ENCODE peak calls at places on chromosome 4, in five cellular contexts. One of them, this sample, is unnamed.

GRCh38 chr4:142396279-142396678 is 449.8 kb downstream of the INPP4B start:
- DNase-seq in H1: no peak
- DNase-seq in HepG2: no peak
- DNase-seq in WTC11: no peak
- DNase-seq in GM12878: no peak
- DNase-seq in this sample: no peak

GRCh38 chr4:183081116-183081469 is 18.0 kb upstream of the WWC2 start:
- DNase-seq in H1: no peak
- DNase-seq in HepG2: peak; percentile 66
- DNase-seq in WTC11: no peak
- DNase-seq in GM12878: no peak
- DNase-seq in this sample: no peak

GRCh38 chr4:132227349-132228165 is 921.5 kb upstream of the PCDH10 start:
- DNase-seq in H1: peak; percentile 69
- DNase-seq in HepG2: peak; percentile 60
- DNase-seq in WTC11: peak; percentile 84
- DNase-seq in GM12878: no peak
- DNase-seq in this sample: peak; percentile 10

GRCh38 chr4:185390941-185391340 is 4.8 kb downstream of the LRP2BP start:
- DNase-seq in H1: no peak
- DNase-seq in HepG2: no peak
- DNase-seq in WTC11: no peak
- DNase-seq in GM12878: no peak
- DNase-seq in this sample: no peak

GRCh38 chr4:125758438-125758837 is 443.7 kb downstream of the FAT4 start:
- DNase-seq in H1: no peak
- DNase-seq in HepG2: no peak
- DNase-seq in WTC11: no peak
- DNase-seq in GM12878: no peak
- DNase-seq in this sample: no peak

GRCh38 chr4:121140712-121141111 is 23.4 kb downstream of the TNIP3 start:
- DNase-seq in H1: no peak
- DNase-seq in HepG2: no peak
- DNase-seq in WTC11: no peak
- DNase-seq in GM12878: no peak
- DNase-seq in this sample: no peak

GRCh38 chr4:72446353-72447055 is 122.5 kb downstream of the ADAMTS3 start:
- DNase-seq in H1: no peak
- DNase-seq in HepG2: no peak
- DNase-seq in WTC11: no peak
- DNase-seq in GM12878: no peak
- DNase-seq in this sample: no peak

GRCh38 chr4:10893417-10893816 is 208.8 kb upstream of the CLNK start:
- DNase-seq in H1: peak; percentile 3
- DNase-seq in HepG2: no peak
- DNase-seq in WTC11: no peak
- DNase-seq in GM12878: peak; percentile 7
- DNase-seq in this sample: no peak

GRCh38 chr4:141019772-141020171 is 113.5 kb downstream of the RNF150 start:
- DNase-seq in H1: no peak
- DNase-seq in HepG2: no peak
- DNase-seq in WTC11: no peak
- DNase-seq in GM12878: no peak
- DNase-seq in this sample: no peak

GRCh38 chr4:54678826-54679225 is 21.1 kb downstream of the KIT start:
- DNase-seq in H1: no peak
- DNase-seq in HepG2: no peak
- DNase-seq in WTC11: no peak
- DNase-seq in GM12878: no peak
- DNase-seq in this sample: no peak

GRCh38 chr4:84995386-84995785 is 28.9 kb upstream of the WDFY3 start:
- DNase-seq in H1: no peak
- DNase-seq in HepG2: no peak
- DNase-seq in WTC11: no peak
- DNase-seq in GM12878: no peak
- DNase-seq in this sample: no peak

GRCh38 chr4:169270156-169270809 is 473 bp downstream of the SH3RF1 start:
- DNase-seq in H1: no peak
- DNase-seq in HepG2: no peak
- DNase-seq in WTC11: peak; percentile 59
- DNase-seq in GM12878: no peak
- DNase-seq in this sample: peak; percentile 31

GRCh38 chr4:129326810-129327209 is 230.9 kb downstream of the C4orf33 start:
- DNase-seq in H1: no peak
- DNase-seq in HepG2: no peak
- DNase-seq in WTC11: no peak
- DNase-seq in GM12878: no peak
- DNase-seq in this sample: no peak

GRCh38 chr4:70994069-70994366 is 569 bp downstream of the DCK start:
- DNase-seq in H1: no peak
- DNase-seq in HepG2: peak; percentile 15
- DNase-seq in WTC11: no peak
- DNase-seq in GM12878: no peak
- DNase-seq in this sample: peak; percentile 46

GRCh38 chr4:55503164-55503563 is 43.5 kb downstream of the CLOCK start:
- DNase-seq in H1: no peak
- DNase-seq in HepG2: no peak
- DNase-seq in WTC11: no peak
- DNase-seq in GM12878: no peak
- DNase-seq in this sample: peak; percentile 13

GRCh38 chr4:87975466-87975865 is at the start of gene SPP1:
- DNase-seq in H1: peak; percentile 50
- DNase-seq in HepG2: peak; percentile 66
- DNase-seq in WTC11: peak; percentile 63
- DNase-seq in GM12878: no peak
- DNase-seq in this sample: no peak

GRCh38 chr4:8308856-8309771 is 39.6 kb downstream of the HTRA3 start:
- DNase-seq in H1: no peak
- DNase-seq in HepG2: no peak
- DNase-seq in WTC11: peak; percentile 10
- DNase-seq in GM12878: no peak
- DNase-seq in this sample: no peak

GRCh38 chr4:7073526-7074390 is 5.9 kb upstream of the GRPEL1 start:
- DNase-seq in H1: peak; percentile 15
- DNase-seq in HepG2: peak; percentile 77
- DNase-seq in WTC11: peak; percentile 52
- DNase-seq in GM12878: no peak
- DNase-seq in this sample: peak; percentile 84

GRCh38 chr4:23034726-23035125 is 342.0 kb downstream of the GBA3 start:
- DNase-seq in H1: no peak
- DNase-seq in HepG2: no peak
- DNase-seq in WTC11: no peak
- DNase-seq in GM12878: no peak
- DNase-seq in this sample: no peak

GRCh38 chr4:106766519-106766918 is 269.6 kb downstream of the DKK2 start:
- DNase-seq in H1: no peak
- DNase-seq in HepG2: no peak
- DNase-seq in WTC11: no peak
- DNase-seq in GM12878: no peak
- DNase-seq in this sample: no peak

GRCh38 chr4:1080961-1081688 is 32.2 kb downstream of the RNF212 start:
- DNase-seq in H1: no peak
- DNase-seq in HepG2: no peak
- DNase-seq in WTC11: no peak
- DNase-seq in GM12878: no peak
- DNase-seq in this sample: no peak
- TF ChIP-seq ATF2 in H1: no peak
- TF ChIP-seq ATF2 in HepG2: no peak
- TF ChIP-seq ATF2 in WTC11: no peak
- TF ChIP-seq ATF2 in GM12878: no peak
- TF ChIP-seq ATF2 in this sample: no peak

GRCh38 chr4:158630893-158631292 is 40.8 kb downstream of the C4orf46 start:
- DNase-seq in H1: no peak
- DNase-seq in HepG2: no peak
- DNase-seq in WTC11: no peak
- DNase-seq in GM12878: no peak
- DNase-seq in this sample: no peak
- TF ChIP-seq ATF2 in H1: no peak
- TF ChIP-seq ATF2 in HepG2: no peak
- TF ChIP-seq ATF2 in WTC11: no peak
- TF ChIP-seq ATF2 in GM12878: no peak
- TF ChIP-seq ATF2 in this sample: no peak

GRCh38 chr4:39873823-39874222 is 103.9 kb downstream of the PDS5A start:
- DNase-seq in H1: no peak
- DNase-seq in HepG2: no peak
- DNase-seq in WTC11: no peak
- DNase-seq in GM12878: no peak
- DNase-seq in this sample: no peak
- TF ChIP-seq ATF2 in H1: no peak
- TF ChIP-seq ATF2 in HepG2: no peak
- TF ChIP-seq ATF2 in WTC11: no peak
- TF ChIP-seq ATF2 in GM12878: no peak
- TF ChIP-seq ATF2 in this sample: no peak

GRCh38 chr4:100287569-100287968 is 97.3 kb upstream of the DDIT4L start:
- DNase-seq in H1: no peak
- DNase-seq in HepG2: no peak
- DNase-seq in WTC11: no peak
- DNase-seq in GM12878: no peak
- DNase-seq in this sample: no peak

GRCh38 chr4:100286601-100287000 is 96.3 kb upstream of the DDIT4L start:
- DNase-seq in H1: no peak
- DNase-seq in HepG2: no peak
- DNase-seq in WTC11: peak; percentile 31
- DNase-seq in GM12878: no peak
- DNase-seq in this sample: no peak

GRCh38 chr4:100289530-100289888 is 99.2 kb upstream of the DDIT4L start:
- DNase-seq in H1: no peak
- DNase-seq in HepG2: no peak
- DNase-seq in WTC11: no peak
- DNase-seq in GM12878: no peak
- DNase-seq in this sample: no peak

GRCh38 chr4:100288811-100289529 is 98.7 kb upstream of the DDIT4L start:
- DNase-seq in H1: no peak
- DNase-seq in HepG2: no peak
- DNase-seq in WTC11: no peak
- DNase-seq in GM12878: no peak
- DNase-seq in this sample: no peak

GRCh38 chr4:100288167-100288566 is 97.9 kb upstream of the DDIT4L start:
- DNase-seq in H1: no peak
- DNase-seq in HepG2: no peak
- DNase-seq in WTC11: no peak
- DNase-seq in GM12878: no peak
- DNase-seq in this sample: no peak
- TF ChIP-seq ATF2 in H1: no peak
- TF ChIP-seq ATF2 in HepG2: no peak
- TF ChIP-seq ATF2 in WTC11: no peak
- TF ChIP-seq ATF2 in GM12878: no peak
- TF ChIP-seq ATF2 in this sample: no peak

DNA sequence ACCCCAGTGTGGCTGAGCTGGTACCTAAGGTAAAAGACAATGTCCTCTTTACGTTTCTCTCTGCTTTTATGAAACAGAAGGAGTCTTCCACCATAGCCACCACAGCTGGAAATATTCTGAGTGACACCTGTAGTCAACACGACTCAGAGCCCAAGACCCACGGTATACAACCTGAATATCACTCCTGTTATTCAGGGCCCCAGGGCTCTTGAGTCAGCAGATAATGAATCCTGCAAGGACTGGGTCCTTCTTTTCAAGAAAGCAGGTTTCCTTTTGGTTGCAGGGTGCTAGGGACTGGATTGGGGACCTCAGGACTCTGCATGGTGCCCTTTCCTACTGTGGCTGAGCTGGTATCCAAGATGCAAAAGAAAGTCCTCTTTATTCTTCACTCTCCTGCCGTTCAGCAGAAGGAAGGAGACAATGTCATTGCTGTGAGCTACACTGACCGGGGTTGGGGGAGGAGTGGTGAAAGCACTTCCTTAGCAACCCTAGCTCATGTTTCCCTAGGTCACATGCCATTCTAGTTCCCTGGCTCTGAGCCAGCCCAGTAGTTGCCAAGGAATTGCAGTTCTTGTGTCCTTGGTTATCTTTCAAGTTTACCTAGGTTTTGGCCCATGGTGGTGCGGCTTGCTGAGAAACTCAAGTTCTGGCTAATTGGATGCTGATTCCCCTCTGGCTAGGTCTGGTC is 23.7 kb upstream of the UNC5C start:
- DNase-seq in H1: no peak
- DNase-seq in HepG2: no peak
- DNase-seq in WTC11: no peak
- DNase-seq in GM12878: no peak
- DNase-seq in this sample: no peak
- TF ChIP-seq ATF2 in H1: no peak
- TF ChIP-seq ATF2 in HepG2: no peak
- TF ChIP-seq ATF2 in WTC11: no peak
- TF ChIP-seq ATF2 in GM12878: no peak
- TF ChIP-seq ATF2 in this sample: no peak

GRCh38 chr4:133270021-133270570 is 121.0 kb downstream of the PCDH10 start:
- DNase-seq in H1: no peak
- DNase-seq in HepG2: no peak
- DNase-seq in WTC11: no peak
- DNase-seq in GM12878: no peak
- DNase-seq in this sample: no peak
- TF ChIP-seq ATF2 in H1: no peak
- TF ChIP-seq ATF2 in HepG2: no peak
- TF ChIP-seq ATF2 in WTC11: no peak
- TF ChIP-seq ATF2 in GM12878: no peak
- TF ChIP-seq ATF2 in this sample: no peak

GRCh38 chr4:119648398-119648797 is 19.8 kb upstream of the PDE5A start:
- DNase-seq in H1: no peak
- DNase-seq in HepG2: peak; percentile 29
- DNase-seq in WTC11: no peak
- DNase-seq in GM12878: no peak
- DNase-seq in this sample: no peak

GRCh38 chr4:119643306-119644042 is 14.9 kb upstream of the PDE5A start:
- DNase-seq in H1: no peak
- DNase-seq in HepG2: no peak
- DNase-seq in WTC11: no peak
- DNase-seq in GM12878: no peak
- DNase-seq in this sample: no peak

GRCh38 chr4:119641765-119642164 is 13.2 kb upstream of the PDE5A start:
- DNase-seq in H1: no peak
- DNase-seq in HepG2: no peak
- DNase-seq in WTC11: no peak
- DNase-seq in GM12878: no peak
- DNase-seq in this sample: no peak

GRCh38 chr4:119647558-119647957 is 19.0 kb upstream of the PDE5A start:
- DNase-seq in H1: no peak
- DNase-seq in HepG2: no peak
- DNase-seq in WTC11: no peak
- DNase-seq in GM12878: no peak
- DNase-seq in this sample: no peak

GRCh38 chr4:119646347-119647071 is 17.9 kb upstream of the PDE5A start:
- DNase-seq in H1: no peak
- DNase-seq in HepG2: no peak
- DNase-seq in WTC11: no peak
- DNase-seq in GM12878: no peak
- DNase-seq in this sample: no peak
- TF ChIP-seq ATF2 in H1: no peak
- TF ChIP-seq ATF2 in HepG2: no peak
- TF ChIP-seq ATF2 in WTC11: no peak
- TF ChIP-seq ATF2 in GM12878: no peak
- TF ChIP-seq ATF2 in this sample: no peak

This sample was measured in K562.